ENCODE peak calls at places on chromosome 9, in ten cellular contexts. Y is fibroblast of mammary gland; A is ovary; K is breast epithelium; P is CD8-positive, alpha-beta T cell; U is cardiac muscle cell; X is HCT116; G is brain microvascular endothelial cell; S is upper lobe of right lung; J is endothelial cell of umbilical vein. H is an unnamed sample.

GRCh38 chr9:124455820-124456219 is 5.6 kb downstream of the ADGRD2 start:
- DNase-seq in U (no peak), K (no peak), P (no peak), A (no peak), J (no peak), S (peak; percentile 28), Y (no peak), G (no peak), X (no peak), H (no peak)

GRCh38 chr9:88179080-88179521 is 40.8 kb upstream of the SPATA31C2 start:
- DNase-seq in S (peak; percentile 72), K (no peak), J (no peak), Y (no peak), G (no peak), A (no peak), U (no peak), P (peak; percentile 3), X (no peak), H (no peak)

GRCh38 chr9:112198646-112199045 is 23.5 kb upstream of the SUSD1 start:
- DNase-seq in G (no peak), U (no peak), X (no peak), P (no peak), A (no peak), K (no peak), J (no peak), Y (no peak), S (no peak), H (no peak)

GRCh38 chr9:98096091-98096490 is 22.9 kb downstream of the TRIM14 start:
- DNase-seq in K (no peak), Y (no peak), P (no peak), S (no peak), U (no peak), A (no peak), X (no peak), J (no peak), G (no peak), H (no peak)

GRCh38 chr9:110255417-110256141 is 728 bp downstream of the TXN start:
- DNase-seq in G (peak; percentile 39), Y (peak; percentile 46), S (peak; percentile 88), X (no peak), A (peak; percentile 62), J (peak; percentile 41), P (peak; percentile 16), U (peak; percentile 28), K (peak; percentile 36), H (no peak)

GRCh38 chr9:124214596-124215550 is 42.9 kb upstream of the NEK6 start:
- DNase-seq in Y (no peak), G (no peak), S (peak; percentile 30), U (no peak), X (no peak), P (no peak), K (no peak), A (no peak), J (no peak), H (no peak)

GRCh38 chr9:68702493-68702892 is 2.5 kb upstream of the PIP5K1B start:
- DNase-seq in G (no peak), X (no peak), U (no peak), S (no peak), P (no peak), J (no peak), Y (peak; percentile 25), K (no peak), A (no peak), H (no peak)

GRCh38 chr9:86713970-86714369 is 233.3 kb downstream of the GAS1 start:
- DNase-seq in A (no peak), X (no peak), U (no peak), G (no peak), J (no peak), S (no peak), P (no peak), Y (peak; percentile 85), K (no peak), H (no peak)

GRCh38 chr9:86601697-86602096 is 247.5 kb upstream of the TUT7 start:
- DNase-seq in P (no peak), X (no peak), Y (peak; percentile 27), K (no peak), S (no peak), G (no peak), U (no peak), A (no peak), J (no peak), H (no peak)

GRCh38 chr9:127920794-127921193 is 4.0 kb upstream of the ST6GALNAC4 start:
- DNase-seq in K (no peak), S (no peak), X (no peak), A (no peak), G (no peak), Y (no peak), U (no peak), J (no peak), P (no peak), H (no peak)

GRCh38 chr9:127917603-127918002 is 762 bp upstream of the ST6GALNAC4 start:
- DNase-seq in Y (no peak), U (no peak), A (no peak), G (no peak), X (no peak), K (no peak), S (no peak), J (no peak), P (no peak), H (no peak)

GRCh38 chr9:127919253-127919815 is 2.5 kb upstream of the ST6GALNAC4 start:
- DNase-seq in X (peak; percentile 99), K (peak; percentile 84), G (peak; percentile 98), Y (peak; percentile 100), P (no peak), A (peak; percentile 73), S (peak; percentile 92), U (no peak), J (peak; percentile 99), H (no peak)

GRCh38 chr9:127916665-127917581 is at the start of gene ST6GALNAC4:
- DNase-seq in A (peak; percentile 98), U (peak; percentile 95), G (peak; percentile 88), K (peak; percentile 81), S (peak; percentile 98), P (peak; percentile 96), Y (peak; percentile 84), X (no peak), J (peak; percentile 89), H (peak; percentile 95)

DNA sequence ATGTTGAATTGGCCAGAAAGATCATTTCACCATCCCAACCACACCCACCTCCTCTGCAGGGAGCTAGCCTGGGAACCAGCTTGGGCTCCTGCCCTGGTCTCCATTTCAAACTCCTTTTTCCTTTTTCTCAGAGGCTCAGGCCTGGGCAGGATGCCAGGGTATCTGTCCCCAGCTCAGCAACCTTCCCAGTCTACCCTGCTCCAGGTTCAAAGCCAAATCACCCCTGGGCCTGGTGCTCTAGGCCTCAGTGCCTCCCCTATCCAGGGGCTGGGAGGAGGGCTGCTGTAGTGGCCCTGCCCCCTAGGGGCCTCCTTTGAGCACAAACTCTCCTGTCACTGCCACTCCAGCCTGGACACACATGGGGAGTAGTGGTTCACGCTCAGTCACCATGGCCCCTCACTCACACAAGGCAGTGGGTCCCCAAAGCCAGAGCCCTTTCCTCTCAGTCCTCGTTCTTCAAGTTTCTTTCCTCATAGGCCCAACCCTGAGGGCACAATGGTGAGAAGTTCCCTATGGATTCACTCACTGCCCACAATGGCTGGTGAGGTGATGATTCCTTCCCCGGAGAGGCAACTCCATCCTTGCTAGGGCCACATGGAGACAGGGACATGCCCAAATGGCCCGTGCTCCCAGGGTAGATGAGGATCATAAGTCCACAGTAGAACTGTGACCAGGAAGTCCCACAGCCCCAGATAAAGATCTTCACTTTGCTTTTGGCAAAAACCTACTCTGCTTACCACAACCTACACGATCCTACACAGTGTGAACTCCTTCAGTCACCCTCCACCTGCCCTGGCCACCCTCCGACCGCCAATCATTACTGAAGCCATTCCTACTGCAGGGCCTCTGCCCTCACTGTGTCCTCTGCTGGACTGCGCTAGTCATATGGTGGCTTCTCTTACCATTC is 1.6 kb upstream of the ST6GALNAC4 start:
- DNase-seq in U (peak; percentile 56), Y (peak; percentile 73), S (no peak), J (peak; percentile 16), X (no peak), K (no peak), A (no peak), P (no peak), G (no peak), H (peak; percentile 66)
- TF ChIP-seq CTCF in U (no peak), Y (peak; percentile 17), S (no peak), J (no peak), X (peak; percentile 46), K (no peak), A (no peak), P (no peak), G (peak; percentile 36), H (peak; percentile 74)

GRCh38 chr9:79131876-79132377 is 439.8 kb upstream of the TLE4 start:
- DNase-seq in A (no peak), K (no peak), P (no peak), U (no peak), X (no peak), Y (no peak), S (no peak), J (no peak), G (no peak), H (peak; percentile 65)

GRCh38 chr9:79127661-79128060 is 444.1 kb upstream of the TLE4 start:
- DNase-seq in K (no peak), A (no peak), S (no peak), U (no peak), J (no peak), G (no peak), X (no peak), P (no peak), Y (no peak), H (no peak)

GRCh38 chr9:79131375-79131774 is 440.4 kb upstream of the TLE4 start:
- DNase-seq in K (no peak), Y (no peak), X (no peak), G (no peak), A (no peak), J (no peak), S (no peak), P (no peak), U (no peak), H (peak; percentile 52)

GRCh38 chr9:79134654-79135053 is 437.1 kb upstream of the TLE4 start:
- DNase-seq in J (peak; percentile 50), K (no peak), U (peak; percentile 24), X (peak; percentile 12), S (no peak), Y (no peak), P (no peak), A (no peak), G (peak; percentile 5), H (peak; percentile 33)

GRCh38 chr9:79129865-79130480 is 441.8 kb upstream of the TLE4 start:
- DNase-seq in G (peak; percentile 66), K (peak; percentile 24), X (peak; percentile 7), J (peak; percentile 58), A (peak; percentile 61), P (no peak), S (no peak), U (peak; percentile 56), Y (peak; percentile 50), H (peak; percentile 55)
- TF ChIP-seq CTCF in G (peak; percentile 95), K (peak; percentile 49), X (peak; percentile 84), J (peak; percentile 86), A (peak; percentile 49), P (no peak), S (peak; percentile 76), U (peak; percentile 91), Y (peak; percentile 87), H (peak; percentile 78)

GRCh38 chr9:8660383-8660782 is 860.8 kb upstream of the DMAC1 start:
- DNase-seq in A (peak; percentile 67), J (peak; percentile 20), U (peak; percentile 38), X (no peak), S (no peak), Y (peak; percentile 79), P (no peak), K (peak; percentile 18), G (peak; percentile 10), H (no peak)
- TF ChIP-seq CTCF in A (no peak), J (no peak), U (no peak), X (no peak), S (no peak), Y (no peak), P (no peak), K (no peak), G (no peak), H (no peak)

GRCh38 chr9:133342570-133342969 is 5.4 kb downstream of the MED22 start:
- DNase-seq in X (no peak), A (no peak), J (no peak), K (no peak), U (no peak), S (no peak), P (no peak), G (no peak), Y (no peak), H (peak; percentile 40)
- TF ChIP-seq CTCF in X (peak; percentile 14), A (no peak), J (no peak), K (no peak), U (no peak), S (peak; percentile 13), P (no peak), G (peak; percentile 40), Y (peak; percentile 24), H (peak; percentile 56)

H was measured in WERI-Rb-1.